ENCODE peak calls at places on chromosomes 16 and 17, in nine cellular contexts. E is stimulated activated CD4-positive, alpha-beta T cell treated with anti-CD3 and anti-CD28 coated beads, Interleukin-4, amount 100 ng/mL, for 24 hours; C is effector CD4-positive, alpha-beta T cell; W is endothelial cell; B is BE2C; S is activated T-cell treated with anti-CD3 and anti-CD28 coated beads for 1 hour; O is AG09319; F is H54; P is T-helper 2 cell treated with Interferon-gamma antibody and Interleukin-4, amounts not matched to agents 5 μg/mL and 100 μg/mL, for 36 hours. A is an unnamed sample.

GRCh38 chr17:81960130-81960958 is 643 bp downstream of the NOTUM start:
- DNase-seq in B (no peak), O (no peak), F (no peak), W (no peak), E (no peak), P (no peak), S (no peak), C (no peak), A (no peak)

GRCh38 chr17:17125136-17126084 is 80.7 kb downstream of the PLD6 start:
- DNase-seq in W (no peak), P (no peak), E (no peak), S (peak; percentile 6), O (no peak), C (no peak), F (no peak), B (no peak), A (no peak)

GRCh38 chr17:6427284-6427781 is 7.6 kb downstream of the AIPL1 start:
- DNase-seq in O (no peak), C (no peak), P (peak; percentile 79), B (no peak), E (peak; percentile 48), S (no peak), F (no peak), W (no peak), A (peak; percentile 55)

GRCh38 chr17:16073845-16074244 is 74.2 kb downstream of the TTC19 start:
- DNase-seq in S (no peak), O (no peak), B (no peak), E (no peak), F (no peak), C (no peak), W (no peak), P (no peak), A (no peak)

GRCh38 chr17:75661531-75661930 is 5.4 kb downstream of the RECQL5 start:
- DNase-seq in E (no peak), F (no peak), C (no peak), W (no peak), P (no peak), S (no peak), O (no peak), B (no peak), A (no peak)

GRCh38 chr17:74759941-74760340 is 11.5 kb downstream of the NHERF1 start:
- DNase-seq in F (no peak), E (no peak), W (no peak), P (no peak), B (no peak), S (no peak), O (no peak), C (no peak), A (no peak)

GRCh38 chr17:74963656-74964055 is 8.9 kb downstream of the HID1 start:
- DNase-seq in C (no peak), B (no peak), F (no peak), W (no peak), O (no peak), S (no peak), E (no peak), P (no peak), A (no peak)

GRCh38 chr17:5558815-5559785 is 25.2 kb downstream of the NLRP1 start:
- DNase-seq in W (no peak), C (no peak), P (no peak), E (no peak), F (no peak), S (no peak), B (no peak), O (no peak), A (no peak)

GRCh38 chr17:58344791-58345157 is 7.2 kb downstream of the SUPT4H1 start:
- DNase-seq in C (peak; percentile 53), F (no peak), B (no peak), S (peak; percentile 47), P (no peak), O (no peak), E (peak; percentile 77), W (no peak), A (peak; percentile 59)

GRCh38 chr16:82583415-82583814 is 43.4 kb upstream of the CDH13 start:
- DNase-seq in E (no peak), P (no peak), S (no peak), B (no peak), C (no peak), W (no peak), F (no peak), O (no peak), A (no peak)

GRCh38 chr16:79661578-79661977 is 61.0 kb upstream of the MAF start:
- DNase-seq in E (no peak), C (no peak), O (no peak), F (no peak), B (no peak), W (no peak), P (no peak), S (no peak), A (no peak)

GRCh38 chr17:55962931-55963378 is 190.3 kb upstream of the ANKFN1 start:
- DNase-seq in W (no peak), E (no peak), B (no peak), S (no peak), C (no peak), P (no peak), F (no peak), O (no peak), A (no peak)

GRCh38 chr17:50151041-50151936 is 812 bp upstream of the PPP1R9B start:
- DNase-seq in S (peak; percentile 77), P (peak; percentile 89), F (peak; percentile 99), E (peak; percentile 86), O (peak; percentile 78), C (peak; percentile 78), B (peak; percentile 95), W (peak; percentile 91), A (peak; percentile 91)

GRCh38 chr17:17703608-17703919 is 22.3 kb downstream of the RAI1 start:
- DNase-seq in O (no peak), F (no peak), B (no peak), W (no peak), C (no peak), P (no peak), S (no peak), E (no peak), A (no peak)

GRCh38 chr17:76947309-76947708 is 79.1 kb downstream of the MGAT5B start:
- DNase-seq in S (no peak), P (no peak), O (no peak), F (no peak), B (no peak), E (no peak), W (no peak), C (no peak), A (no peak)

GRCh38 chr16:84718-85452 is 6.9 kb downstream of the MPG start:
- DNase-seq in E (peak; percentile 60), P (peak; percentile 78), B (peak; percentile 35), W (peak; percentile 39), O (peak; percentile 71), S (peak; percentile 26), F (peak; percentile 98), C (no peak), A (peak; percentile 74)

GRCh38 chr16:83176802-83177201 is 550.0 kb downstream of the CDH13 start:
- DNase-seq in F (no peak), P (no peak), C (no peak), B (no peak), S (no peak), E (no peak), W (no peak), O (no peak), A (no peak)

GRCh38 chr16:84062734-84063640 is 20.4 kb upstream of the SLC38A8 start:
- DNase-seq in O (peak; percentile 38), E (peak; percentile 68), F (peak; percentile 89), B (peak; percentile 82), P (peak; percentile 57), C (peak; percentile 54), W (peak; percentile 86), S (peak; percentile 55), A (peak; percentile 81)

GRCh38 chr17:68054296-68054900 is 18.9 kb downstream of the KPNA2 start:
- DNase-seq in P (no peak), C (no peak), O (no peak), E (no peak), W (no peak), B (no peak), F (no peak), S (no peak), A (no peak)

GRCh38 chr16:67244387-67245188 is 2.7 kb downstream of the FHOD1 start:
- DNase-seq in S (peak; percentile 61), W (no peak), O (peak; percentile 38), P (peak; percentile 87), C (peak; percentile 73), E (peak; percentile 83), B (peak; percentile 46), F (peak; percentile 78), A (peak; percentile 81)

GRCh38 chr17:51079049-51079448 is 41.6 kb downstream of the SPAG9 start:
- DNase-seq in W (no peak), B (no peak), E (no peak), F (no peak), O (no peak), C (no peak), S (no peak), P (no peak), A (no peak)

GRCh38 chr17:11539637-11540036 is 58.6 kb upstream of the DNAH9 start:
- DNase-seq in C (no peak), S (no peak), W (no peak), B (no peak), O (no peak), E (no peak), F (no peak), P (no peak), A (no peak)

GRCh38 chr17:68697850-68698313 is 96.7 kb upstream of the FAM20A start:
- DNase-seq in O (peak; percentile 68), W (no peak), F (no peak), C (no peak), E (no peak), S (no peak), B (no peak), P (no peak), A (no peak)

GRCh38 chr17:57600092-57600491 is 145.0 kb downstream of the CCDC182 start:
- DNase-seq in P (peak; percentile 52), O (no peak), E (peak; percentile 30), C (no peak), S (no peak), F (no peak), B (no peak), W (no peak), A (no peak)

GRCh38 chr17:31532161-31532515 is 140.7 kb downstream of the RAB11FIP4 start:
- DNase-seq in W (no peak), B (no peak), O (no peak), C (no peak), S (no peak), P (no peak), F (no peak), E (no peak), A (no peak)

GRCh38 chr16:30622455-30623032 is 12.4 kb upstream of the ZNF689 start:
- DNase-seq in S (no peak), B (no peak), E (no peak), W (no peak), F (no peak), P (no peak), O (no peak), C (no peak), A (no peak)

A was measured in activated naive CD8-positive, alpha-beta T cell treated with anti-CD3 and anti-CD28 coated beads, Interleukin-2, amount 50 U/mL, for 24 hours.